ENCODE peak calls at places on chromosomes 7 and 10, in ten cellular contexts. One of them, this sample, is unnamed.

GRCh38 chr7:47591655-47592572 is 10.0 kb upstream of the TNS3 start:
- DNase-seq in A549: peak; percentile 96
- DNase-seq in ovary: no peak
- DNase-seq in BJ: peak; percentile 62
- DNase-seq in mammary epithelial cell: no peak
- DNase-seq in OCI-LY7: no peak
- DNase-seq in HepG2: peak; percentile 75
- DNase-seq in cardiac muscle cell: peak; percentile 76
- DNase-seq in CD8-positive, alpha-beta T cell: no peak
- DNase-seq in hepatocyte: peak; percentile 27
- DNase-seq in this sample: no peak

GRCh38 chr7:125355899-125356298 is 426.3 kb upstream of the POT1 start:
- DNase-seq in A549: no peak
- DNase-seq in ovary: no peak
- DNase-seq in BJ: no peak
- DNase-seq in mammary epithelial cell: peak; percentile 1
- DNase-seq in OCI-LY7: no peak
- DNase-seq in HepG2: no peak
- DNase-seq in cardiac muscle cell: peak; percentile 1
- DNase-seq in CD8-positive, alpha-beta T cell: no peak
- DNase-seq in hepatocyte: no peak
- DNase-seq in this sample: no peak

GRCh38 chr10:109282510-109282909 is 640.8 kb downstream of the XPNPEP1 start:
- DNase-seq in A549: peak; percentile 2
- DNase-seq in ovary: no peak
- DNase-seq in BJ: peak; percentile 57
- DNase-seq in mammary epithelial cell: no peak
- DNase-seq in OCI-LY7: no peak
- DNase-seq in HepG2: no peak
- DNase-seq in cardiac muscle cell: no peak
- DNase-seq in CD8-positive, alpha-beta T cell: no peak
- DNase-seq in hepatocyte: peak; percentile 50
- DNase-seq in this sample: peak; percentile 25

GRCh38 chr7:131604841-131605279 is 48.4 kb upstream of the PODXL start:
- DNase-seq in A549: peak; percentile 56
- DNase-seq in ovary: no peak
- DNase-seq in BJ: peak; percentile 83
- DNase-seq in mammary epithelial cell: peak; percentile 75
- DNase-seq in OCI-LY7: no peak
- DNase-seq in HepG2: no peak
- DNase-seq in cardiac muscle cell: peak; percentile 28
- DNase-seq in CD8-positive, alpha-beta T cell: no peak
- DNase-seq in hepatocyte: no peak
- DNase-seq in this sample: peak; percentile 43

GRCh38 chr10:79561257-79561656 is 1.1 kb upstream of the SFTPA2 start:
- DNase-seq in A549: no peak
- DNase-seq in ovary: no peak
- DNase-seq in BJ: no peak
- DNase-seq in mammary epithelial cell: no peak
- DNase-seq in OCI-LY7: no peak
- DNase-seq in HepG2: no peak
- DNase-seq in cardiac muscle cell: no peak
- DNase-seq in CD8-positive, alpha-beta T cell: no peak
- DNase-seq in hepatocyte: no peak
- DNase-seq in this sample: no peak

GRCh38 chr10:121900443-121901174 is 27.2 kb downstream of the ATE1 start:
- DNase-seq in A549: peak; percentile 71
- DNase-seq in ovary: no peak
- DNase-seq in BJ: no peak
- DNase-seq in mammary epithelial cell: peak; percentile 45
- DNase-seq in OCI-LY7: peak; percentile 69
- DNase-seq in HepG2: peak; percentile 62
- DNase-seq in cardiac muscle cell: peak; percentile 81
- DNase-seq in CD8-positive, alpha-beta T cell: no peak
- DNase-seq in hepatocyte: peak; percentile 90
- DNase-seq in this sample: peak; percentile 72

GRCh38 chr7:43649755-43650274 is 66.9 kb downstream of the STK17A start:
- DNase-seq in A549: no peak
- DNase-seq in ovary: no peak
- DNase-seq in BJ: no peak
- DNase-seq in mammary epithelial cell: peak; percentile 72
- DNase-seq in OCI-LY7: peak; percentile 96
- DNase-seq in HepG2: no peak
- DNase-seq in cardiac muscle cell: no peak
- DNase-seq in CD8-positive, alpha-beta T cell: peak; percentile 53
- DNase-seq in hepatocyte: no peak
- DNase-seq in this sample: no peak

GRCh38 chr7:131621652-131622051 is 65.2 kb upstream of the PODXL start:
- DNase-seq in A549: no peak
- DNase-seq in ovary: no peak
- DNase-seq in BJ: no peak
- DNase-seq in mammary epithelial cell: no peak
- DNase-seq in OCI-LY7: no peak
- DNase-seq in HepG2: no peak
- DNase-seq in cardiac muscle cell: no peak
- DNase-seq in CD8-positive, alpha-beta T cell: no peak
- DNase-seq in hepatocyte: no peak
- DNase-seq in this sample: no peak

GRCh38 chr10:46520381-46520780 is 36.1 kb downstream of the GPRIN2 start:
- DNase-seq in A549: no peak
- DNase-seq in ovary: no peak
- DNase-seq in BJ: no peak
- DNase-seq in mammary epithelial cell: no peak
- DNase-seq in OCI-LY7: no peak
- DNase-seq in HepG2: no peak
- DNase-seq in cardiac muscle cell: no peak
- DNase-seq in CD8-positive, alpha-beta T cell: no peak
- DNase-seq in hepatocyte: no peak
- DNase-seq in this sample: no peak

GRCh38 chr10:132654708-132655661 is 117.4 kb downstream of the INPP5A start:
- DNase-seq in A549: peak; percentile 60
- DNase-seq in ovary: peak; percentile 62
- DNase-seq in BJ: no peak
- DNase-seq in mammary epithelial cell: peak; percentile 30
- DNase-seq in OCI-LY7: peak; percentile 54
- DNase-seq in HepG2: peak; percentile 20
- DNase-seq in cardiac muscle cell: peak; percentile 69
- DNase-seq in CD8-positive, alpha-beta T cell: peak; percentile 43
- DNase-seq in hepatocyte: peak; percentile 78
- DNase-seq in this sample: peak; percentile 17

GRCh38 chr7:143398616-143399015 is 10.0 kb downstream of the EPHA1 start:
- DNase-seq in A549: no peak
- DNase-seq in ovary: no peak
- DNase-seq in BJ: no peak
- DNase-seq in mammary epithelial cell: no peak
- DNase-seq in OCI-LY7: no peak
- DNase-seq in HepG2: no peak
- DNase-seq in cardiac muscle cell: no peak
- DNase-seq in CD8-positive, alpha-beta T cell: no peak
- DNase-seq in hepatocyte: no peak
- DNase-seq in this sample: no peak

GRCh38 chr7:87056346-87056745 is 3.1 kb downstream of the ELAPOR2 start:
- DNase-seq in A549: no peak
- DNase-seq in ovary: no peak
- DNase-seq in BJ: no peak
- DNase-seq in mammary epithelial cell: no peak
- DNase-seq in OCI-LY7: no peak
- DNase-seq in HepG2: no peak
- DNase-seq in cardiac muscle cell: no peak
- DNase-seq in CD8-positive, alpha-beta T cell: no peak
- DNase-seq in hepatocyte: no peak
- DNase-seq in this sample: no peak

GRCh38 chr7:34131371-34131770 is 226.0 kb downstream of the BMPER start:
- DNase-seq in A549: no peak
- DNase-seq in ovary: no peak
- DNase-seq in BJ: no peak
- DNase-seq in mammary epithelial cell: no peak
- DNase-seq in OCI-LY7: no peak
- DNase-seq in HepG2: no peak
- DNase-seq in cardiac muscle cell: no peak
- DNase-seq in CD8-positive, alpha-beta T cell: no peak
- DNase-seq in hepatocyte: no peak
- DNase-seq in this sample: peak; percentile 33

GRCh38 chr10:101162677-101163076 is 31.6 kb downstream of the TLX1 start:
- DNase-seq in A549: no peak
- DNase-seq in ovary: no peak
- DNase-seq in BJ: no peak
- DNase-seq in mammary epithelial cell: no peak
- DNase-seq in OCI-LY7: no peak
- DNase-seq in HepG2: no peak
- DNase-seq in cardiac muscle cell: no peak
- DNase-seq in CD8-positive, alpha-beta T cell: no peak
- DNase-seq in hepatocyte: no peak
- DNase-seq in this sample: no peak

GRCh38 chr10:2938869-2939268 is 128.5 kb upstream of the PFKP start:
- DNase-seq in A549: peak; percentile 31
- DNase-seq in ovary: no peak
- DNase-seq in BJ: no peak
- DNase-seq in mammary epithelial cell: no peak
- DNase-seq in OCI-LY7: no peak
- DNase-seq in HepG2: peak; percentile 5
- DNase-seq in cardiac muscle cell: peak; percentile 11
- DNase-seq in CD8-positive, alpha-beta T cell: no peak
- DNase-seq in hepatocyte: no peak
- DNase-seq in this sample: no peak
- TF ChIP-seq CTCF in A549: peak; percentile 51
- TF ChIP-seq CTCF in ovary: no peak
- TF ChIP-seq CTCF in BJ: peak; percentile 23
- TF ChIP-seq CTCF in mammary epithelial cell: peak; percentile 17
- TF ChIP-seq CTCF in OCI-LY7: peak; percentile 22
- TF ChIP-seq CTCF in HepG2: peak; percentile 31
- TF ChIP-seq CTCF in cardiac muscle cell: peak; percentile 18
- TF ChIP-seq CTCF in CD8-positive, alpha-beta T cell: no peak
- TF ChIP-seq CTCF in hepatocyte: peak; percentile 36
- TF ChIP-seq CTCF in this sample: no peak

GRCh38 chr7:64888901-64889685 is 14.0 kb upstream of the ZNF273 start:
- DNase-seq in A549: no peak
- DNase-seq in ovary: peak; percentile 48
- DNase-seq in BJ: no peak
- DNase-seq in mammary epithelial cell: no peak
- DNase-seq in OCI-LY7: no peak
- DNase-seq in HepG2: no peak
- DNase-seq in cardiac muscle cell: peak; percentile 34
- DNase-seq in CD8-positive, alpha-beta T cell: peak; percentile 14
- DNase-seq in hepatocyte: no peak
- DNase-seq in this sample: no peak
- H3K4me3 ChIP-seq in A549: peak overlapping the region; percentile 44
- H3K4me3 ChIP-seq in ovary: peak overlapping the region; percentile 39
- H3K4me3 ChIP-seq in BJ: peak overlapping the region; percentile 24
- H3K4me3 ChIP-seq in mammary epithelial cell: no peak overlapping the region
- H3K4me3 ChIP-seq in OCI-LY7: no peak overlapping the region
- H3K4me3 ChIP-seq in HepG2: peak overlapping the region; percentile 54
- H3K4me3 ChIP-seq in cardiac muscle cell: peak overlapping the region; percentile 33
- H3K4me3 ChIP-seq in CD8-positive, alpha-beta T cell: peak overlapping the region; percentile 61
- H3K4me3 ChIP-seq in hepatocyte: peak overlapping the region; percentile 20
- H3K4me3 ChIP-seq in this sample: peak overlapping the region; percentile 9

DNA sequence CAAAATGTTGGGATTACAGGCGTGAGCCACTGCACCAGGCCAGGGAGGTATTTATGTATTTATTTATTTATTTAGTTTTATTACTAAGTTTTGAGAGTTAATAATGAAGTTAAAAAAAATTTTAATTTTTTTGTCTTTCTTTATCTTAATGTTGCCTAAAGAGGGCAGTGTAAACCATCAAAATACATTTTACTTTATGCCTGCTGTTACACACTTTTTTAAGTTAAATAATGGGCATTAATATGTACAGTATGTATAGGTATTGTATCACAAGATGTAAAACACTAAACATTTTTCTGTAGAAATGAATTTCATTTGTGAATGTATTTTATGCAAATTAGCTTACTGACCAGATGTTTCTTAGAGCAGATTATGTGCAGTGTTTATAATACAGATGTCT is 129.4 kb downstream of the AASS start:
- DNase-seq in A549: no peak
- DNase-seq in ovary: no peak
- DNase-seq in BJ: no peak
- DNase-seq in mammary epithelial cell: no peak
- DNase-seq in OCI-LY7: no peak
- DNase-seq in HepG2: no peak
- DNase-seq in cardiac muscle cell: peak; percentile 7
- DNase-seq in CD8-positive, alpha-beta T cell: no peak
- DNase-seq in hepatocyte: no peak
- DNase-seq in this sample: no peak
- TF ChIP-seq CTCF in A549: no peak
- TF ChIP-seq CTCF in ovary: no peak
- TF ChIP-seq CTCF in BJ: no peak
- TF ChIP-seq CTCF in mammary epithelial cell: no peak
- TF ChIP-seq CTCF in OCI-LY7: peak; percentile 34
- TF ChIP-seq CTCF in HepG2: no peak
- TF ChIP-seq CTCF in cardiac muscle cell: no peak
- TF ChIP-seq CTCF in CD8-positive, alpha-beta T cell: no peak
- TF ChIP-seq CTCF in hepatocyte: peak; percentile 43
- TF ChIP-seq CTCF in this sample: no peak

DNA sequence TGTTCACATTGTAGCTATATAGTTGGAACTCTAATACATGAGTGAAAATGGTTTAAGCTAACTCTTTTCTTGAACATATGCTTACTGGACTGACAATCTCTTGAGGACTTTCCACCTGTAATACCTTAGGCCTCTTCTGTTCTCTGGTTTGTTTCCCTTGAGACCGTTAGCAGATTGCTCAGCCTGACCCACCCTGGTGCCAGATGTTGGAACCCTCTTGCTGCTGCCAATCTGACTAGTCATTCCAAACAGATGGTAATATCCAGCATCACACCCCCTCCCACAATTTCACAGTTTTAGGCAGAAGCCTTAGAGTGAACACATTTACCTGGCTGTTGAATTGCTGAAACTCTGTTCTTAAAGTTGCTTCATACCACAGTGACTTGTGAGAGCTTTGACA is 18.7 kb downstream of the CALD1 start:
- DNase-seq in A549: no peak
- DNase-seq in ovary: no peak
- DNase-seq in BJ: no peak
- DNase-seq in mammary epithelial cell: no peak
- DNase-seq in OCI-LY7: no peak
- DNase-seq in HepG2: no peak
- DNase-seq in cardiac muscle cell: no peak
- DNase-seq in CD8-positive, alpha-beta T cell: no peak
- DNase-seq in hepatocyte: no peak
- DNase-seq in this sample: no peak
- H3K4me3 ChIP-seq in A549: no peak overlapping the region
- H3K4me3 ChIP-seq in ovary: no peak overlapping the region
- H3K4me3 ChIP-seq in BJ: no peak overlapping the region
- H3K4me3 ChIP-seq in mammary epithelial cell: no peak overlapping the region
- H3K4me3 ChIP-seq in OCI-LY7: no peak overlapping the region
- H3K4me3 ChIP-seq in HepG2: no peak overlapping the region
- H3K4me3 ChIP-seq in cardiac muscle cell: no peak overlapping the region
- H3K4me3 ChIP-seq in CD8-positive, alpha-beta T cell: no peak overlapping the region
- H3K4me3 ChIP-seq in hepatocyte: no peak overlapping the region
- H3K4me3 ChIP-seq in this sample: no peak overlapping the region